ENCODE peak calls at places on chromosomes 6 and 20, in six cellular contexts. S is GM20000, H is fibroblast of the conjunctiva, J is NAMALWA, E is WTC11, Y is left colon. G is an unnamed sample.

GRCh38 chr6:26327450-26328264 is 37.3 kb upstream of the BTN3A2 start:
- DNase-seq in S (no peak), H (peak), J (peak), E (peak), Y (no peak), G (no peak)

GRCh38 chr6:142331075-142331551 is 29.3 kb downstream of the ADGRG6 start:
- DNase-seq in S (no peak), H (no peak), J (no peak), E (no peak), Y (no peak), G (no peak)

GRCh38 chr20:25058051-25058796 is at the start of gene ACSS1:
- DNase-seq in S (peak), H (no peak), J (peak), E (peak), Y (peak), G (peak)

GRCh38 chr20:41009960-41010359 is 18.7 kb upstream of the TOP1 start:
- DNase-seq in S (no peak), H (no peak), J (no peak), E (no peak), Y (no peak), G (no peak)

GRCh38 chr20:10647471-10647870 is 26.3 kb downstream of the JAG1 start:
- DNase-seq in S (peak), H (no peak), J (peak), E (peak), Y (no peak), G (no peak)

GRCh38 chr20:22322513-22322912 is 261.9 kb downstream of the FOXA2 start:
- DNase-seq in S (no peak), H (no peak), J (no peak), E (no peak), Y (no peak), G (no peak)

GRCh38 chr6:111642463-111643158 is 36.9 kb upstream of the TRAF3IP2 start:
- DNase-seq in S (peak), H (peak), J (peak), E (peak), Y (peak), G (no peak)

GRCh38 chr6:144063246-144063743 is 32.1 kb downstream of the SF3B5 start:
- DNase-seq in S (no peak), H (no peak), J (no peak), E (no peak), Y (peak), G (no peak)

GRCh38 chr6:155171747-155172191 is 92.0 kb upstream of the CLDN20 start:
- DNase-seq in S (no peak), H (no peak), J (no peak), E (no peak), Y (no peak), G (no peak)